ENCODE peak calls at places on chromosomes 6 and 20, in ten cellular contexts. One of them, this sample, is unnamed. For H3K4me1, the result is how much of the 10 kb centered on the place peaks cover.

GRCh38 chr6:116375262-116375661 is 4.5 kb downstream of the DSE start:
- DNase-seq in K562: no peak
- DNase-seq in foreskin keratinocyte: no peak
- DNase-seq in A673: no peak
- DNase-seq in uterus: no peak
- DNase-seq in Panc1: no peak
- DNase-seq in heart left ventricle: no peak
- DNase-seq in effector memory CD4-positive, alpha-beta T cell: no peak
- DNase-seq in PC-9: no peak
- DNase-seq in pancreas: no peak
- DNase-seq in this sample: no peak

GRCh38 chr20:13586133-13586532 is 52.6 kb downstream of the TASP1 start:
- DNase-seq in Panc1: no peak
- DNase-seq in uterus: no peak
- DNase-seq in effector memory CD4-positive, alpha-beta T cell: no peak
- DNase-seq in A673: no peak
- DNase-seq in heart left ventricle: no peak
- DNase-seq in pancreas: no peak
- DNase-seq in K562: no peak
- DNase-seq in PC-9: no peak
- DNase-seq in foreskin keratinocyte: no peak
- DNase-seq in this sample: no peak

GRCh38 chr6:170082531-170083187 is 208.2 kb downstream of the DLL1 start:
- DNase-seq in K562: no peak
- DNase-seq in A673: no peak
- DNase-seq in effector memory CD4-positive, alpha-beta T cell: no peak
- DNase-seq in uterus: no peak
- DNase-seq in pancreas: no peak
- DNase-seq in PC-9: no peak
- DNase-seq in foreskin keratinocyte: no peak
- DNase-seq in heart left ventricle: no peak
- DNase-seq in Panc1: no peak
- DNase-seq in this sample: no peak

GRCh38 chr6:165106261-165106660 is 203.1 kb downstream of the C6orf118 start:
- DNase-seq in pancreas: no peak
- DNase-seq in PC-9: no peak
- DNase-seq in heart left ventricle: no peak
- DNase-seq in foreskin keratinocyte: peak
- DNase-seq in K562: no peak
- DNase-seq in Panc1: no peak
- DNase-seq in A673: no peak
- DNase-seq in uterus: no peak
- DNase-seq in effector memory CD4-positive, alpha-beta T cell: no peak
- DNase-seq in this sample: no peak

GRCh38 chr20:19828233-19828632 is 70.2 kb downstream of the RIN2 start:
- DNase-seq in pancreas: no peak
- DNase-seq in uterus: no peak
- DNase-seq in PC-9: peak
- DNase-seq in heart left ventricle: peak
- DNase-seq in A673: peak
- DNase-seq in effector memory CD4-positive, alpha-beta T cell: no peak
- DNase-seq in Panc1: peak
- DNase-seq in foreskin keratinocyte: peak
- DNase-seq in K562: no peak
- DNase-seq in this sample: no peak

GRCh38 chr6:149317656-149318571 is at the start of gene TAB2:
- DNase-seq in heart left ventricle: peak
- DNase-seq in K562: peak
- DNase-seq in A673: peak
- DNase-seq in foreskin keratinocyte: no peak
- DNase-seq in PC-9: no peak
- DNase-seq in uterus: peak
- DNase-seq in effector memory CD4-positive, alpha-beta T cell: peak
- DNase-seq in pancreas: no peak
- DNase-seq in Panc1: no peak
- DNase-seq in this sample: peak

GRCh38 chr6:44122821-44123220 is 4.4 kb downstream of the MRPL14 start:
- DNase-seq in Panc1: no peak
- DNase-seq in heart left ventricle: no peak
- DNase-seq in foreskin keratinocyte: no peak
- DNase-seq in K562: no peak
- DNase-seq in PC-9: no peak
- DNase-seq in effector memory CD4-positive, alpha-beta T cell: no peak
- DNase-seq in pancreas: no peak
- DNase-seq in uterus: no peak
- DNase-seq in A673: no peak
- DNase-seq in this sample: no peak

GRCh38 chr20:14677455-14677854 is 340.0 kb upstream of the FLRT3 start:
- DNase-seq in heart left ventricle: no peak
- DNase-seq in Panc1: no peak
- DNase-seq in A673: no peak
- DNase-seq in PC-9: no peak
- DNase-seq in effector memory CD4-positive, alpha-beta T cell: no peak
- DNase-seq in foreskin keratinocyte: no peak
- DNase-seq in K562: no peak
- DNase-seq in pancreas: no peak
- DNase-seq in uterus: no peak
- DNase-seq in this sample: no peak

GRCh38 chr6:63022631-63023030 is 188.6 kb upstream of the FKBP1C start:
- DNase-seq in uterus: no peak
- DNase-seq in effector memory CD4-positive, alpha-beta T cell: no peak
- DNase-seq in A673: no peak
- DNase-seq in heart left ventricle: no peak
- DNase-seq in PC-9: no peak
- DNase-seq in foreskin keratinocyte: no peak
- DNase-seq in Panc1: no peak
- DNase-seq in pancreas: no peak
- DNase-seq in K562: no peak
- DNase-seq in this sample: no peak

GRCh38 chr6:151307501-151307900 is 67.7 kb downstream of the AKAP12 start:
- DNase-seq in PC-9: no peak
- DNase-seq in effector memory CD4-positive, alpha-beta T cell: no peak
- DNase-seq in heart left ventricle: no peak
- DNase-seq in foreskin keratinocyte: no peak
- DNase-seq in pancreas: no peak
- DNase-seq in K562: no peak
- DNase-seq in Panc1: no peak
- DNase-seq in A673: no peak
- DNase-seq in uterus: no peak
- DNase-seq in this sample: no peak
- H3K4me1 ChIP-seq in PC-9: under half
- H3K4me1 ChIP-seq in effector memory CD4-positive, alpha-beta T cell: under half
- H3K4me1 ChIP-seq in heart left ventricle: under half
- H3K4me1 ChIP-seq in foreskin keratinocyte: under half
- H3K4me1 ChIP-seq in pancreas: under half
- H3K4me1 ChIP-seq in K562: under half
- H3K4me1 ChIP-seq in Panc1: under half
- H3K4me1 ChIP-seq in A673: under half
- H3K4me1 ChIP-seq in uterus: under half
- H3K4me1 ChIP-seq in this sample: under half

DNA sequence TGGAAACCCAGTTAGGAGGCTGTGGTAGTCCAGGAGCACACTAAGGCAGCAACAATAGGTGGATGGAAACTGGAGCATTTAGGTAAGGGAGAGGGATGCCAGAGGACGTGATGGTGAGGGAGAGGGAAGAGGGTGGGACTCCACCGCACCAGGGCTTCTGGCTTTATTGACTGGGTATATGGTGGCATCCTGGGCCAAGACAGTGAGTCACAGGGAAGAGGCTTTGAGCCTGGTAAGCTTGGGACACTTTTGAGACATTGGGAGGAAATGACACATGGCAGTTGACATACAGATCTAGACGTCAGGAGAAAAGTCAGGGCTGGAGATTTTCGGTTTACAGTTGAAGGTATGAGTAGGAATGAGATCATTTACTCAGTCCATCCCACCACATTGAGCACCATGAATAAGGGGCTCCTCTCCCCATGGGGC is 14.9 kb downstream of the NT5E start:
- DNase-seq in pancreas: no peak
- DNase-seq in uterus: no peak
- DNase-seq in A673: peak
- DNase-seq in effector memory CD4-positive, alpha-beta T cell: no peak
- DNase-seq in foreskin keratinocyte: peak
- DNase-seq in PC-9: peak
- DNase-seq in Panc1: peak
- DNase-seq in heart left ventricle: no peak
- DNase-seq in K562: no peak
- DNase-seq in this sample: no peak
- H3K27ac ChIP-seq in pancreas: no peak
- H3K27ac ChIP-seq in uterus: peak
- H3K27ac ChIP-seq in A673: peak
- H3K27ac ChIP-seq in effector memory CD4-positive, alpha-beta T cell: no peak
- H3K27ac ChIP-seq in foreskin keratinocyte: peak
- H3K27ac ChIP-seq in PC-9: peak
- H3K27ac ChIP-seq in Panc1: peak
- H3K27ac ChIP-seq in heart left ventricle: no peak
- H3K27ac ChIP-seq in K562: no peak
- H3K27ac ChIP-seq in this sample: no peak

GRCh38 chr6:142903806-142904205 is 41.2 kb downstream of the HIVEP2 start:
- DNase-seq in Panc1: no peak
- DNase-seq in A673: no peak
- DNase-seq in PC-9: no peak
- DNase-seq in heart left ventricle: no peak
- DNase-seq in uterus: no peak
- DNase-seq in pancreas: no peak
- DNase-seq in foreskin keratinocyte: no peak
- DNase-seq in K562: no peak
- DNase-seq in effector memory CD4-positive, alpha-beta T cell: no peak
- DNase-seq in this sample: no peak
- H3K4me1 ChIP-seq in Panc1: under half
- H3K4me1 ChIP-seq in A673: under half
- H3K4me1 ChIP-seq in PC-9: under half
- H3K4me1 ChIP-seq in heart left ventricle: under half
- H3K4me1 ChIP-seq in uterus: under half
- H3K4me1 ChIP-seq in pancreas: under half
- H3K4me1 ChIP-seq in foreskin keratinocyte: under half
- H3K4me1 ChIP-seq in K562: under half
- H3K4me1 ChIP-seq in effector memory CD4-positive, alpha-beta T cell: under half
- H3K4me1 ChIP-seq in this sample: under half

GRCh38 chr6:82712826-82713225 is 349.2 kb downstream of the TPBG start:
- DNase-seq in heart left ventricle: no peak
- DNase-seq in A673: no peak
- DNase-seq in K562: peak
- DNase-seq in foreskin keratinocyte: no peak
- DNase-seq in effector memory CD4-positive, alpha-beta T cell: no peak
- DNase-seq in uterus: no peak
- DNase-seq in Panc1: no peak
- DNase-seq in PC-9: no peak
- DNase-seq in pancreas: no peak
- DNase-seq in this sample: no peak

GRCh38 chr6:82705579-82705978 is 342.0 kb downstream of the TPBG start:
- DNase-seq in effector memory CD4-positive, alpha-beta T cell: no peak
- DNase-seq in foreskin keratinocyte: no peak
- DNase-seq in PC-9: no peak
- DNase-seq in Panc1: no peak
- DNase-seq in A673: no peak
- DNase-seq in uterus: no peak
- DNase-seq in K562: no peak
- DNase-seq in pancreas: no peak
- DNase-seq in heart left ventricle: no peak
- DNase-seq in this sample: no peak

GRCh38 chr6:82711992-82712788 is 348.6 kb downstream of the TPBG start:
- DNase-seq in Panc1: no peak
- DNase-seq in PC-9: no peak
- DNase-seq in A673: no peak
- DNase-seq in foreskin keratinocyte: no peak
- DNase-seq in effector memory CD4-positive, alpha-beta T cell: no peak
- DNase-seq in heart left ventricle: no peak
- DNase-seq in K562: no peak
- DNase-seq in uterus: no peak
- DNase-seq in pancreas: no peak
- DNase-seq in this sample: no peak

DNA sequence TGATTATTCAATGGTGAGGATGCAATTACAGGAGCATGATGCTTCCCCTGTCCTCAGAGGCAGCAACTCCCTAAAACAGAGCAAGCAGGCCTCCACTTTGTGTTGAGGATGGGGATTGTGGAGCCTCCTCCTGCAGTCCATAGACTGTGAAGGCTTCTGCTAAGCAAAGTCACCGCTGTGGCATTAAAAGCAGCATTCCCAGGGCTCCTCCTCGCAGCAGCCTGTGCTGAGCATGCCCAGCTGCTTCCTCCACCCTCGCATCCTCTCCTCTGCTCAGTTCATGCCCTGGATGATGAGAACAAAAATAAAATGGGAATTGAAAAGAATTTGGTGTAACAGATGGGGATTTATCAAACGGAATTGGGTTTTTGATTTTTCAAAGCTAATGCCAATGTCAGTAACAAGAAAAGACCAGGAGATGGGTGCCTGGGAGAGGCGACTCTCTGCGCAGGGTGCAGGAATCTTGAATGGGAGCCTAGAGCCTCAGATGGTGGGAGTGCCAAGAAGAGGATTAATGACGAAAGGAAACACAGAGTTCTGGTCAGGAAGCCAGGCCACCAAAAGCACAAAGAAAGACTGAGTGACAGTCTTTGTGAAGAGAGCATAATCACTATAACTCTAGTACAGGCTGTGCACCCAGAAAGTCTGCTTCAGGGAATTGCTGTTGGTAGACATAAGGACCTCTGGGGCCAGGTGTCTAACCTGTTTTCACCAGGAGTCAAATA is 347.6 kb downstream of the TPBG start:
- DNase-seq in K562: no peak
- DNase-seq in A673: peak
- DNase-seq in PC-9: no peak
- DNase-seq in heart left ventricle: no peak
- DNase-seq in uterus: no peak
- DNase-seq in foreskin keratinocyte: no peak
- DNase-seq in pancreas: no peak
- DNase-seq in Panc1: no peak
- DNase-seq in effector memory CD4-positive, alpha-beta T cell: no peak
- DNase-seq in this sample: no peak
- H3K27ac ChIP-seq in K562: no peak
- H3K27ac ChIP-seq in A673: peak
- H3K27ac ChIP-seq in PC-9: no peak
- H3K27ac ChIP-seq in heart left ventricle: no peak
- H3K27ac ChIP-seq in uterus: no peak
- H3K27ac ChIP-seq in foreskin keratinocyte: no peak
- H3K27ac ChIP-seq in pancreas: no peak
- H3K27ac ChIP-seq in Panc1: no peak
- H3K27ac ChIP-seq in effector memory CD4-positive, alpha-beta T cell: no peak
- H3K27ac ChIP-seq in this sample: no peak

GRCh38 chr6:79670789-79671188 is 39.7 kb downstream of the SH3BGRL2 start:
- DNase-seq in heart left ventricle: no peak
- DNase-seq in pancreas: no peak
- DNase-seq in PC-9: peak
- DNase-seq in Panc1: no peak
- DNase-seq in effector memory CD4-positive, alpha-beta T cell: no peak
- DNase-seq in uterus: no peak
- DNase-seq in K562: no peak
- DNase-seq in A673: no peak
- DNase-seq in foreskin keratinocyte: no peak
- DNase-seq in this sample: no peak
- H3K4me1 ChIP-seq in heart left ventricle: under half
- H3K4me1 ChIP-seq in pancreas: under half
- H3K4me1 ChIP-seq in PC-9: under half
- H3K4me1 ChIP-seq in Panc1: under half
- H3K4me1 ChIP-seq in effector memory CD4-positive, alpha-beta T cell: under half
- H3K4me1 ChIP-seq in uterus: under half
- H3K4me1 ChIP-seq in K562: under half
- H3K4me1 ChIP-seq in A673: under half
- H3K4me1 ChIP-seq in foreskin keratinocyte: under half
- H3K4me1 ChIP-seq in this sample: under half

GRCh38 chr20:47276251-47276650 is 80.2 kb downstream of the ZMYND8 start:
- DNase-seq in uterus: peak
- DNase-seq in PC-9: no peak
- DNase-seq in A673: no peak
- DNase-seq in heart left ventricle: no peak
- DNase-seq in effector memory CD4-positive, alpha-beta T cell: no peak
- DNase-seq in K562: no peak
- DNase-seq in pancreas: no peak
- DNase-seq in Panc1: no peak
- DNase-seq in foreskin keratinocyte: no peak
- DNase-seq in this sample: peak
- H3K27ac ChIP-seq in uterus: peak
- H3K27ac ChIP-seq in PC-9: peak
- H3K27ac ChIP-seq in A673: no peak
- H3K27ac ChIP-seq in heart left ventricle: peak
- H3K27ac ChIP-seq in effector memory CD4-positive, alpha-beta T cell: no peak
- H3K27ac ChIP-seq in K562: no peak
- H3K27ac ChIP-seq in pancreas: no peak
- H3K27ac ChIP-seq in Panc1: peak
- H3K27ac ChIP-seq in foreskin keratinocyte: no peak
- H3K27ac ChIP-seq in this sample: no peak

This sample was measured in right cardiac atrium.